ENCODE peak calls at places on chromosomes 11 and 22, in eight cellular contexts. One of them, this sample, is unnamed.

GRCh38 chr11:125102544-125102943 is 8.9 kb downstream of the TMEM218 start:
- DNase-seq in lower leg skin: no peak
- DNase-seq in RWPE1: no peak
- DNase-seq in GM13977: peak
- DNase-seq in HL-60: no peak
- DNase-seq in colonic mucosa: no peak
- DNase-seq in glutamatergic neuron: no peak
- DNase-seq in suprapubic skin: no peak
- DNase-seq in this sample: no peak

GRCh38 chr11:113114452-113115027 is 153.3 kb downstream of the NCAM1 start:
- DNase-seq in lower leg skin: no peak
- DNase-seq in RWPE1: peak
- DNase-seq in GM13977: no peak
- DNase-seq in HL-60: peak
- DNase-seq in colonic mucosa: peak
- DNase-seq in glutamatergic neuron: peak
- DNase-seq in suprapubic skin: no peak
- DNase-seq in this sample: no peak

GRCh38 chr22:31540966-31541365 is 44.6 kb downstream of the SFI1 start:
- DNase-seq in lower leg skin: no peak
- DNase-seq in RWPE1: no peak
- DNase-seq in GM13977: no peak
- DNase-seq in HL-60: no peak
- DNase-seq in colonic mucosa: no peak
- DNase-seq in glutamatergic neuron: no peak
- DNase-seq in suprapubic skin: no peak
- DNase-seq in this sample: no peak

GRCh38 chr11:115469361-115469760 is 34.9 kb downstream of the CADM1 start:
- DNase-seq in lower leg skin: no peak
- DNase-seq in RWPE1: no peak
- DNase-seq in GM13977: peak
- DNase-seq in HL-60: no peak
- DNase-seq in colonic mucosa: no peak
- DNase-seq in glutamatergic neuron: no peak
- DNase-seq in suprapubic skin: no peak
- DNase-seq in this sample: no peak

GRCh38 chr11:57440744-57441414 is 14.0 kb upstream of the SLC43A3 start:
- DNase-seq in lower leg skin: no peak
- DNase-seq in RWPE1: no peak
- DNase-seq in GM13977: no peak
- DNase-seq in HL-60: no peak
- DNase-seq in colonic mucosa: no peak
- DNase-seq in glutamatergic neuron: no peak
- DNase-seq in suprapubic skin: no peak
- DNase-seq in this sample: no peak

GRCh38 chr11:1228921-1229451 is 6.1 kb downstream of the MUC5B start:
- DNase-seq in lower leg skin: no peak
- DNase-seq in RWPE1: no peak
- DNase-seq in GM13977: no peak
- DNase-seq in HL-60: no peak
- DNase-seq in colonic mucosa: peak
- DNase-seq in glutamatergic neuron: peak
- DNase-seq in suprapubic skin: peak
- DNase-seq in this sample: no peak

GRCh38 chr22:36816635-36817428 is at the start of gene PVALB:
- DNase-seq in lower leg skin: no peak
- DNase-seq in RWPE1: peak
- DNase-seq in GM13977: peak
- DNase-seq in HL-60: no peak
- DNase-seq in colonic mucosa: no peak
- DNase-seq in glutamatergic neuron: peak
- DNase-seq in suprapubic skin: no peak
- DNase-seq in this sample: peak

GRCh38 chr11:123360267-123360936 is 69.7 kb upstream of the GRAMD1B start:
- DNase-seq in lower leg skin: no peak
- DNase-seq in RWPE1: no peak
- DNase-seq in GM13977: no peak
- DNase-seq in HL-60: no peak
- DNase-seq in colonic mucosa: no peak
- DNase-seq in glutamatergic neuron: no peak
- DNase-seq in suprapubic skin: no peak
- DNase-seq in this sample: peak

GRCh38 chr22:45672564-45673481 is 1.2 kb downstream of the ATXN10 start:
- DNase-seq in lower leg skin: no peak
- DNase-seq in RWPE1: no peak
- DNase-seq in GM13977: no peak
- DNase-seq in HL-60: no peak
- DNase-seq in colonic mucosa: no peak
- DNase-seq in glutamatergic neuron: no peak
- DNase-seq in suprapubic skin: no peak
- DNase-seq in this sample: no peak

GRCh38 chr11:119295178-119295577 is 21.8 kb downstream of the MCAM start:
- DNase-seq in lower leg skin: no peak
- DNase-seq in RWPE1: no peak
- DNase-seq in GM13977: no peak
- DNase-seq in HL-60: no peak
- DNase-seq in colonic mucosa: no peak
- DNase-seq in glutamatergic neuron: no peak
- DNase-seq in suprapubic skin: no peak
- DNase-seq in this sample: no peak

GRCh38 chr11:87879118-87879517 is 296.1 kb downstream of the RAB38 start:
- DNase-seq in lower leg skin: no peak
- DNase-seq in RWPE1: no peak
- DNase-seq in GM13977: no peak
- DNase-seq in HL-60: no peak
- DNase-seq in colonic mucosa: no peak
- DNase-seq in glutamatergic neuron: no peak
- DNase-seq in suprapubic skin: no peak
- DNase-seq in this sample: no peak

GRCh38 chr11:60625262-60625661 is 74.2 kb upstream of the MS4A8 start:
- DNase-seq in lower leg skin: no peak
- DNase-seq in RWPE1: peak
- DNase-seq in GM13977: no peak
- DNase-seq in HL-60: peak
- DNase-seq in colonic mucosa: peak
- DNase-seq in glutamatergic neuron: no peak
- DNase-seq in suprapubic skin: no peak
- DNase-seq in this sample: no peak

GRCh38 chr22:50673231-50674126 is 856 bp downstream of the SHANK3 start:
- DNase-seq in lower leg skin: no peak
- DNase-seq in RWPE1: no peak
- DNase-seq in GM13977: peak
- DNase-seq in HL-60: no peak
- DNase-seq in colonic mucosa: no peak
- DNase-seq in glutamatergic neuron: no peak
- DNase-seq in suprapubic skin: no peak
- DNase-seq in this sample: no peak

GRCh38 chr11:97355230-97355629 is 965.4 kb downstream of the JRKL start:
- DNase-seq in lower leg skin: no peak
- DNase-seq in RWPE1: no peak
- DNase-seq in GM13977: no peak
- DNase-seq in HL-60: no peak
- DNase-seq in colonic mucosa: no peak
- DNase-seq in glutamatergic neuron: no peak
- DNase-seq in suprapubic skin: no peak
- DNase-seq in this sample: no peak

GRCh38 chr22:24996420-24996952 is 44.0 kb downstream of the KIAA1671 start:
- DNase-seq in lower leg skin: no peak
- DNase-seq in RWPE1: peak
- DNase-seq in GM13977: no peak
- DNase-seq in HL-60: no peak
- DNase-seq in colonic mucosa: peak
- DNase-seq in glutamatergic neuron: peak
- DNase-seq in suprapubic skin: no peak
- DNase-seq in this sample: no peak

GRCh38 chr11:73532310-73532709 is 65.6 kb downstream of the FAM168A start:
- DNase-seq in lower leg skin: no peak
- DNase-seq in RWPE1: no peak
- DNase-seq in GM13977: no peak
- DNase-seq in HL-60: no peak
- DNase-seq in colonic mucosa: no peak
- DNase-seq in glutamatergic neuron: no peak
- DNase-seq in suprapubic skin: no peak
- DNase-seq in this sample: no peak

GRCh38 chr22:47848384-47848920 is 1086.0 kb downstream of the TBC1D22A start:
- DNase-seq in lower leg skin: peak
- DNase-seq in RWPE1: no peak
- DNase-seq in GM13977: no peak
- DNase-seq in HL-60: no peak
- DNase-seq in colonic mucosa: no peak
- DNase-seq in glutamatergic neuron: no peak
- DNase-seq in suprapubic skin: no peak
- DNase-seq in this sample: no peak

GRCh38 chr11:132402056-132402684 is 1031.8 kb downstream of the NTM start:
- DNase-seq in lower leg skin: no peak
- DNase-seq in RWPE1: peak
- DNase-seq in GM13977: peak
- DNase-seq in HL-60: no peak
- DNase-seq in colonic mucosa: no peak
- DNase-seq in glutamatergic neuron: peak
- DNase-seq in suprapubic skin: no peak
- DNase-seq in this sample: no peak

GRCh38 chr11:86108890-86109638 is 40.2 kb upstream of the PICALM start:
- DNase-seq in lower leg skin: no peak
- DNase-seq in RWPE1: no peak
- DNase-seq in GM13977: no peak
- DNase-seq in HL-60: no peak
- DNase-seq in colonic mucosa: no peak
- DNase-seq in glutamatergic neuron: no peak
- DNase-seq in suprapubic skin: no peak
- DNase-seq in this sample: no peak

GRCh38 chr11:38043060-38043459 is 1445.0 kb upstream of the RAG2 start:
- DNase-seq in lower leg skin: no peak
- DNase-seq in RWPE1: no peak
- DNase-seq in GM13977: no peak
- DNase-seq in HL-60: no peak
- DNase-seq in colonic mucosa: no peak
- DNase-seq in glutamatergic neuron: no peak
- DNase-seq in suprapubic skin: no peak
- DNase-seq in this sample: no peak

DNA sequence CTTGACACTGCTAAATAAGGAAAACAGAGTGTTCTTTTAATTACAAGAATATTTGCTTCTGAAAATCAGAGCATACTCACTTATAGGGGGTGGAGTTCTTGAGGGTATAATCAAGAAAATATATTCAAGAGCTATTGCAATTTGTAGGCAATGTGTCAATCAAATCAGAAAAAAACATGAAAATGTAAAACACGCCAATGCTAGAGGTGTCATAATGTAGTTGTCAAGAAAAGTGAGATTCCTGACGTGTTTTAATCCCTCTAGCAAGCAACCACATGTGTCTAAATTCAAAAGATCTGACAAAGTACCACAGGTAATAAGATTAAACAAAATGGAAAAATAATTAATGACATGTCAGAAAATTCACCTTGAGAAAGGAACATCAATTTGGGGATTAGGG is 1440.7 kb upstream of the RAG2 start:
- DNase-seq in lower leg skin: no peak
- DNase-seq in RWPE1: no peak
- DNase-seq in GM13977: no peak
- DNase-seq in HL-60: no peak
- DNase-seq in colonic mucosa: no peak
- DNase-seq in glutamatergic neuron: no peak
- DNase-seq in suprapubic skin: no peak
- DNase-seq in this sample: no peak
- TF ChIP-seq CTCF in lower leg skin: no peak
- TF ChIP-seq CTCF in RWPE1: no peak
- TF ChIP-seq CTCF in GM13977: no peak
- TF ChIP-seq CTCF in HL-60: no peak
- TF ChIP-seq CTCF in colonic mucosa: no peak
- TF ChIP-seq CTCF in glutamatergic neuron: no peak
- TF ChIP-seq CTCF in suprapubic skin: no peak
- TF ChIP-seq CTCF in this sample: no peak

DNA sequence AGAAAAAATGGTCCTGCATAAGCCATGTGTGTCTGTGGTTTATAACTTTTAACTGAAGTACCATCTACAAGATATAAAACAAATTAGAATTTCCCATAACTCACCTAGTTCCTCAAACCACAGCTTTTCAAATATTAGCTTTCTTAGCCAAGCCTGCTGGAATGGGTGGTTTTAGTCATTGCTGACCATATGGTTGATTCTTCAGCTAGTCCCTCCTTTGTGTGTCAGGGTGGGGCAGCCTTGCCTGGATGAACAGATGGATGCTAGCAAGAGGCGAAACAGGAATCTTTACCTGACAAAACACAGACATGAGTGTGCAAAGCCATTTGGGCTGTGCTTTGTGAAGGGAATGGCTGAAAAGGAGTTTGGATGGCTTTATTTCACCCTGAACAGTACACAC is 6.9 kb upstream of the B3GNT6 start:
- DNase-seq in lower leg skin: no peak
- DNase-seq in RWPE1: no peak
- DNase-seq in GM13977: no peak
- DNase-seq in HL-60: no peak
- DNase-seq in colonic mucosa: no peak
- DNase-seq in glutamatergic neuron: peak
- DNase-seq in suprapubic skin: no peak
- DNase-seq in this sample: no peak
- TF ChIP-seq CTCF in lower leg skin: no peak
- TF ChIP-seq CTCF in RWPE1: no peak
- TF ChIP-seq CTCF in GM13977: no peak
- TF ChIP-seq CTCF in HL-60: no peak
- TF ChIP-seq CTCF in colonic mucosa: no peak
- TF ChIP-seq CTCF in glutamatergic neuron: no peak
- TF ChIP-seq CTCF in suprapubic skin: no peak
- TF ChIP-seq CTCF in this sample: no peak

DNA sequence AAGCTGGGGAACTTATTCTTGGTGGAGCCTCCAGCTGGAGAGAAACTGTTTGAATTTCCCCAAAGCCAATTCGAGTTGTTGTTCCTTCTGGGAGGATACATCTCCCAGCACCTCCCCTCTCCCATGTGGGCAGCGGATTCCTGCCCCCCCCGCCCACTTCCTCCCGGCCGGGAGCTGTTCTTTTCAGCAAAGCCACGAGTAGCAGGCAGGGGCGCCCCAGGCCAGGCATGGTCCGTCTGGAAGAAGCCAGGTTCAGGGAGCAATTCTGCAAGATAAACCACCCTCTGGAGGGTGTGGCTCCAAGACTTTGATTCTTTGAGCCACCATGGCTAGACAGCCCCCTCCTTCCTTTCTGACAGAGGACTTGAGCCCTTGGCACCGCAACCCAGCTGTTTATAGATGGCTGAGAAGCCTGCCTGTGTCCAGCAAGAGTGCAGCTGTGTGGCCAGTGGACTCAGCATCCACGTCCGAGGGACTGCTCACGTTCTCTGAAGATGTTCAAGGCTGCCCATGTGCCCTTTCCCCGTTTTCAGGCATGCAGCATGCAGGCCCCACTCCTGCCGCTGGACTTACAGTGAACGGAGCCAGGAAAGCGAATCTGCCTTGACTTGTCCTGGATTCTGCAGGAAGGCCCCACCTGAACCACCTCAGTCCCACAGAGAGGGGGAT is 170.3 kb downstream of the CTTN start:
- DNase-seq in lower leg skin: no peak
- DNase-seq in RWPE1: peak
- DNase-seq in GM13977: no peak
- DNase-seq in HL-60: no peak
- DNase-seq in colonic mucosa: peak
- DNase-seq in glutamatergic neuron: peak
- DNase-seq in suprapubic skin: no peak
- DNase-seq in this sample: no peak
- TF ChIP-seq CTCF in lower leg skin: no peak
- TF ChIP-seq CTCF in RWPE1: no peak
- TF ChIP-seq CTCF in GM13977: no peak
- TF ChIP-seq CTCF in HL-60: no peak
- TF ChIP-seq CTCF in colonic mucosa: no peak
- TF ChIP-seq CTCF in glutamatergic neuron: no peak
- TF ChIP-seq CTCF in suprapubic skin: peak
- TF ChIP-seq CTCF in this sample: peak

GRCh38 chr11:101759771-101760450 is 154.9 kb upstream of the CEP126 start:
- DNase-seq in lower leg skin: no peak
- DNase-seq in RWPE1: peak
- DNase-seq in GM13977: no peak
- DNase-seq in HL-60: no peak
- DNase-seq in colonic mucosa: no peak
- DNase-seq in glutamatergic neuron: no peak
- DNase-seq in suprapubic skin: no peak
- DNase-seq in this sample: no peak
- TF ChIP-seq CTCF in lower leg skin: no peak
- TF ChIP-seq CTCF in RWPE1: no peak
- TF ChIP-seq CTCF in GM13977: no peak
- TF ChIP-seq CTCF in HL-60: no peak
- TF ChIP-seq CTCF in colonic mucosa: no peak
- TF ChIP-seq CTCF in glutamatergic neuron: no peak
- TF ChIP-seq CTCF in suprapubic skin: no peak
- TF ChIP-seq CTCF in this sample: peak

This sample was measured in osteocyte.